ENCODE peak calls at places on chromosomes 5 and 9, in six cellular contexts. V is stimulated activated CD8-positive, alpha-beta memory T cell treated with anti-CD3 and anti-CD28 coated beads, Interleukin-7, amount 100 ng/mL, for 1 hour; H is fibroblast of the conjunctiva; Z is AG09309; J is CD4-positive, alpha-beta T cell; I is stimulated activated CD4-positive, alpha-beta T cell treated with anti-CD3 and anti-CD28 coated beads, Interleukin-4, amount 100 ng/mL, for 4 hours. N is an unnamed sample.

GRCh38 chr5:159031915-159032314 is 67.8 kb downstream of the EBF1 start:
- DNase-seq in V (no peak), H (no peak), Z (no peak), J (no peak), I (no peak), N (no peak)

GRCh38 chr5:15799014-15799413 is 299.0 kb downstream of the FBXL7 start:
- DNase-seq in V (no peak), H (no peak), Z (no peak), J (no peak), I (no peak), N (no peak)

GRCh38 chr9:103837940-103838339 is 256.2 kb upstream of the SMC2 start:
- DNase-seq in V (no peak), H (no peak), Z (no peak), J (no peak), I (no peak), N (no peak)

GRCh38 chr9:88173378-88173999 is 35.2 kb upstream of the SPATA31C2 start:
- DNase-seq in V (peak), H (peak), Z (peak), J (peak), I (peak), N (peak)

GRCh38 chr9:134648701-134649525 is 7.3 kb downstream of the COL5A1 start:
- DNase-seq in V (no peak), H (no peak), Z (no peak), J (no peak), I (no peak), N (peak)

GRCh38 chr9:131410051-131410491 is 16.2 kb downstream of the PRRC2B start:
- DNase-seq in V (no peak), H (no peak), Z (no peak), J (no peak), I (peak), N (no peak)

GRCh38 chr5:6576861-6577501 is 55.9 kb downstream of the NSUN2 start:
- DNase-seq in V (no peak), H (peak), Z (peak), J (no peak), I (no peak), N (no peak)

GRCh38 chr9:38334234-38334633 is 58.3 kb upstream of the ALDH1B1 start:
- DNase-seq in V (no peak), H (no peak), Z (no peak), J (no peak), I (no peak), N (no peak)

GRCh38 chr9:133884907-133885744 is 107.0 kb downstream of the VAV2 start:
- DNase-seq in V (no peak), H (no peak), Z (no peak), J (no peak), I (no peak), N (no peak)

GRCh38 chr5:163649522-163649921 is 144.1 kb downstream of the MAT2B start:
- DNase-seq in V (no peak), H (peak), Z (no peak), J (no peak), I (no peak), N (no peak)

GRCh38 chr5:164394686-164395187 is 889.3 kb downstream of the MAT2B start:
- DNase-seq in V (no peak), H (no peak), Z (no peak), J (no peak), I (no peak), N (no peak)

GRCh38 chr5:61604626-61605025 is 272.6 kb downstream of the ZSWIM6 start:
- DNase-seq in V (no peak), H (no peak), Z (no peak), J (no peak), I (no peak), N (no peak)

GRCh38 chr9:12993432-12993831 is 218.6 kb downstream of the LURAP1L start:
- DNase-seq in V (no peak), H (peak), Z (no peak), J (no peak), I (no peak), N (no peak)

GRCh38 chr9:113715086-113715485 is 161.0 kb upstream of the ZNF618 start:
- DNase-seq in V (no peak), H (no peak), Z (no peak), J (no peak), I (no peak), N (peak)

GRCh38 chr9:18325337-18326011 is 148.5 kb upstream of the ADAMTSL1 start:
- DNase-seq in V (no peak), H (no peak), Z (no peak), J (no peak), I (no peak), N (no peak)

GRCh38 chr5:168601972-168602371 is 22.8 kb upstream of the PANK3 start:
- DNase-seq in V (no peak), H (no peak), Z (no peak), J (no peak), I (no peak), N (no peak)

GRCh38 chr5:388266-389196 is 54.4 kb upstream of the EXOC3 start:
- DNase-seq in V (no peak), H (no peak), Z (no peak), J (no peak), I (no peak), N (no peak)

GRCh38 chr5:80249876-80250275 is 6.0 kb downstream of the SERINC5 start:
- DNase-seq in V (no peak), H (no peak), Z (no peak), J (no peak), I (no peak), N (no peak)

GRCh38 chr9:127170652-127171051 is 48.2 kb upstream of the ANGPTL2 start:
- DNase-seq in V (no peak), H (no peak), Z (no peak), J (no peak), I (no peak), N (no peak)

GRCh38 chr9:37903581-37903830 is 421 bp downstream of the SLC25A51 start:
- DNase-seq in V (no peak), H (no peak), Z (no peak), J (no peak), I (no peak), N (no peak)

GRCh38 chr5:31854625-31855526 is 215.9 kb downstream of the PDZD2 start:
- DNase-seq in V (no peak), H (no peak), Z (no peak), J (no peak), I (no peak), N (no peak)

GRCh38 chr5:115194671-115195070 is 25.0 kb upstream of the TRIM36 start:
- DNase-seq in V (no peak), H (peak), Z (peak), J (no peak), I (no peak), N (peak)

GRCh38 chr9:114140850-114141249 is 14.5 kb upstream of the COL27A1 start:
- DNase-seq in V (no peak), H (no peak), Z (no peak), J (no peak), I (no peak), N (no peak)

GRCh38 chr5:139646111-139646510 is 2.0 kb upstream of the CXXC5 start:
- DNase-seq in V (no peak), H (no peak), Z (no peak), J (no peak), I (no peak), N (no peak)

GRCh38 chr5:138844812-138845513 is 30.2 kb downstream of the LRRTM2 start:
- DNase-seq in V (no peak), H (peak), Z (peak), J (no peak), I (no peak), N (peak)

GRCh38 chr9:134933076-134933659 is 15.5 kb upstream of the FCN1 start:
- DNase-seq in V (no peak), H (no peak), Z (no peak), J (no peak), I (no peak), N (no peak)

GRCh38 chr9:27602954-27603353 is 29.7 kb upstream of the C9orf72 start:
- DNase-seq in V (no peak), H (no peak), Z (no peak), J (no peak), I (no peak), N (no peak)

GRCh38 chr5:144356489-144356888 is 185.8 kb downstream of the KCTD16 start:
- DNase-seq in V (no peak), H (no peak), Z (no peak), J (no peak), I (no peak), N (no peak)

GRCh38 chr5:158770506-158770905 is 329.2 kb downstream of the EBF1 start:
- DNase-seq in V (no peak), H (peak), Z (no peak), J (no peak), I (no peak), N (no peak)